ENCODE peak calls at places on chromosome 19, in ten cellular contexts. X is cardiac muscle cell; R is EL; K is mucosa of gallbladder; I is lower lobe of right lung; H is fibroblast of the conjunctiva; A is BJ; Q is activated T-helper 1 cell treated with anti-CD3 and anti-CD28 coated beads, Interleukin-12 subunit alpha, Interleukin-12 subunit beta, Interleukin-2, Interleukin-4 antibody, amounts not matched to agents 30 ng/mL and 10 ng/mL and 1 ng/mL, durations not matched to agents 14 hours and 24 hours and 36 hours; O is hypothalamus; L is activated naive CD8-positive, alpha-beta T cell treated with anti-CD3 and anti-CD28 coated beads for 36 hours. N is an unnamed sample.

GRCh38 chr19:50510121-50510670 is 795 bp downstream of the JOSD2 start:
- DNase-seq in X (no peak), A (no peak), H (peak), O (no peak), R (no peak), K (no peak), Q (no peak), I (peak), L (no peak), N (no peak)

GRCh38 chr19:18419699-18420460 is 682 bp downstream of the SSBP4 start:
- DNase-seq in K (no peak), L (peak), R (no peak), X (no peak), H (no peak), I (peak), O (no peak), A (no peak), Q (no peak), N (no peak)

GRCh38 chr19:41753936-41754529 is 1.3 kb upstream of the CEACAM6 start:
- DNase-seq in I (peak), K (peak), X (no peak), O (peak), R (peak), H (peak), L (peak), A (no peak), Q (peak), N (peak)

GRCh38 chr19:52369463-52370340 is at the start of gene ZNF880:
- DNase-seq in H (peak), I (peak), Q (peak), L (peak), K (peak), A (peak), X (peak), R (peak), O (peak), N (peak)

GRCh38 chr19:4971424-4971793 is 2.5 kb downstream of the KDM4B start:
- DNase-seq in I (no peak), X (no peak), K (no peak), Q (peak), R (peak), O (no peak), H (no peak), L (peak), A (no peak), N (peak)

GRCh38 chr19:29524201-29524911 is 1.4 kb upstream of the VSTM2B start:
- DNase-seq in H (no peak), R (no peak), L (no peak), I (peak), K (no peak), Q (no peak), O (peak), X (no peak), A (no peak), N (peak)

GRCh38 chr19:47013041-47013517 is 6.6 kb upstream of the NPAS1 start:
- DNase-seq in K (peak), L (peak), A (no peak), Q (peak), O (peak), X (peak), R (peak), I (peak), H (peak), N (peak)

GRCh38 chr19:1482361-1483066 is 3.5 kb upstream of the C19orf25 start:
- DNase-seq in A (no peak), K (no peak), L (no peak), X (no peak), H (no peak), O (no peak), Q (no peak), I (peak), R (no peak), N (no peak)

GRCh38 chr19:12047868-12048267 is 4.9 kb downstream of the ZNF878 start:
- DNase-seq in Q (no peak), H (no peak), A (no peak), I (no peak), O (no peak), R (peak), X (no peak), L (no peak), K (no peak), N (no peak)

GRCh38 chr19:43625918-43626579 is 6.6 kb upstream of the ZNF428 start:
- DNase-seq in Q (no peak), H (no peak), L (peak), I (no peak), X (peak), A (no peak), K (no peak), O (peak), R (no peak), N (peak)

GRCh38 chr19:35142531-35143230 is 374 bp upstream of the FXYD7 start:
- DNase-seq in O (peak), A (no peak), Q (peak), L (peak), X (peak), K (no peak), R (peak), H (no peak), I (no peak), N (no peak)

GRCh38 chr19:16161848-16162247 is 11.5 kb downstream of the CIB3 start:
- DNase-seq in I (no peak), O (no peak), H (peak), R (peak), A (no peak), K (no peak), X (no peak), Q (no peak), L (no peak), N (no peak)

GRCh38 chr19:982567-983170 is 1.5 kb upstream of the WDR18 start:
- DNase-seq in A (no peak), R (peak), X (peak), O (peak), I (peak), L (peak), Q (peak), H (no peak), K (peak), N (peak)

GRCh38 chr19:3320853-3321252 is 45.5 kb upstream of the NFIC start:
- DNase-seq in X (no peak), H (no peak), I (no peak), O (no peak), K (no peak), R (no peak), L (no peak), A (no peak), Q (no peak), N (no peak)